ENCODE peak calls at places on chromosomes 1 and 21, in six cellular contexts. S, C, X, J, Z and F are unnamed samples.

GRCh38 chr1:7043729-7044470 is 258.6 kb downstream of the CAMTA1 start:
- DNase-seq in J (no peak), Z (no peak), S (no peak), C (no peak), X (no peak), F (no peak)

GRCh38 chr1:110113551-110113950 is 1.3 kb downstream of the UBL4B start:
- DNase-seq in S (no peak), J (no peak), Z (no peak), C (no peak), X (no peak), F (no peak)

GRCh38 chr21:14748662-14749061 is 202.5 kb upstream of the SAMSN1 start:
- DNase-seq in X (no peak), J (no peak), Z (no peak), S (no peak), C (no peak), F (no peak)

GRCh38 chr1:193321242-193321842 is 134.9 kb upstream of the B3GALT2 start:
- DNase-seq in S (no peak), X (no peak), C (peak), Z (no peak), J (no peak), F (no peak)

GRCh38 chr1:11273595-11274234 is 717 bp downstream of the UBIAD1 start:
- DNase-seq in J (no peak), Z (no peak), S (no peak), C (no peak), X (no peak), F (no peak)

GRCh38 chr1:168734946-168735345 is 5.9 kb upstream of the DPT start:
- DNase-seq in Z (no peak), J (no peak), C (no peak), X (no peak), S (no peak), F (no peak)

GRCh38 chr1:47805826-47806450 is 191.2 kb downstream of the TRABD2B start:
- DNase-seq in C (peak), X (no peak), J (no peak), S (no peak), Z (no peak), F (no peak)

GRCh38 chr1:210321131-210321530 is 7.6 kb upstream of the HHAT start:
- DNase-seq in S (no peak), J (no peak), C (no peak), X (no peak), Z (no peak), F (no peak)

GRCh38 chr1:34162852-34163766 is 1.9 kb downstream of the CSMD2 start:
- DNase-seq in Z (peak), J (no peak), C (peak), X (peak), S (peak), F (no peak)

GRCh38 chr1:235583511-235584001 is 66.0 kb downstream of the GNG4 start:
- DNase-seq in Z (peak), J (no peak), S (no peak), C (no peak), X (no peak), F (no peak)

GRCh38 chr1:228914700-228915099 is 179.4 kb downstream of the RHOU start:
- DNase-seq in S (no peak), C (no peak), X (no peak), J (no peak), Z (no peak), F (no peak)

GRCh38 chr21:43269981-43270670 is 101.3 kb downstream of the CRYAA start:
- DNase-seq in S (no peak), X (peak), Z (no peak), C (no peak), J (no peak), F (no peak)

GRCh38 chr1:156241311-156241811 is 623 bp upstream of the BGLAP start:
- DNase-seq in C (no peak), X (no peak), J (no peak), S (no peak), Z (peak), F (no peak)

GRCh38 chr1:93681095-93681548 is 515 bp downstream of the BCAR3 start:
- DNase-seq in J (no peak), C (no peak), Z (no peak), X (peak), S (no peak), F (no peak)

GRCh38 chr21:35624896-35625295 is 435.4 kb downstream of the SETD4 start:
- DNase-seq in S (no peak), X (no peak), J (no peak), Z (no peak), C (no peak), F (no peak)

GRCh38 chr21:26709090-26709489 is 136.0 kb upstream of the CYYR1 start:
- DNase-seq in C (no peak), J (no peak), S (peak), Z (no peak), X (no peak), F (no peak)

GRCh38 chr1:209651148-209651547 is 1.1 kb downstream of the LAMB3 start:
- DNase-seq in Z (peak), X (peak), S (peak), C (no peak), J (peak), F (peak)

GRCh38 chr1:147072371-147073061 is 99.8 kb downstream of the PRKAB2 start:
- DNase-seq in S (no peak), X (no peak), Z (peak), J (peak), C (no peak), F (no peak)

GRCh38 chr1:196545239-196545638 is 63.0 kb downstream of the KCNT2 start:
- DNase-seq in J (no peak), X (no peak), C (no peak), S (no peak), Z (no peak), F (no peak)

GRCh38 chr1:94597701-94598100 is 56.1 kb upstream of the F3 start:
- DNase-seq in Z (peak), X (no peak), C (no peak), J (no peak), S (peak), F (no peak)

GRCh38 chr1:40860706-40861226 is 1.4 kb downstream of the CITED4 start:
- DNase-seq in C (no peak), X (peak), Z (no peak), S (no peak), J (no peak), F (no peak)

GRCh38 chr1:54001620-54002019 is 16.4 kb downstream of the LDLRAD1 start:
- DNase-seq in X (no peak), Z (no peak), S (no peak), C (peak), J (no peak), F (no peak)

GRCh38 chr1:6574818-6575217 is 5.0 kb upstream of the ZBTB48 start:
- DNase-seq in S (no peak), C (no peak), Z (no peak), X (no peak), J (no peak), F (no peak)

GRCh38 chr1:15546641-15547040 is 20.0 kb downstream of the DNAJC16 start:
- DNase-seq in J (no peak), X (no peak), Z (no peak), C (no peak), S (no peak), F (no peak)

GRCh38 chr1:170010443-170010842 is 64.1 kb downstream of the KIFAP3 start:
- DNase-seq in J (peak), X (no peak), Z (peak), S (peak), C (no peak), F (no peak)

GRCh38 chr1:153549741-153550397 is 811 bp upstream of the S100A3 start:
- DNase-seq in S (no peak), C (no peak), Z (no peak), J (no peak), X (no peak), F (no peak)

GRCh38 chr1:230899845-230900251 is 31.5 kb upstream of the C1orf198 start:
- DNase-seq in J (no peak), Z (peak), S (no peak), X (no peak), C (no peak), F (no peak)

GRCh38 chr1:10692401-10693021 is 103.9 kb downstream of the CASZ1 start:
- DNase-seq in S (no peak), Z (no peak), C (no peak), X (no peak), J (peak), F (peak)